ENCODE peak calls at places on chromosome 4, in eight cellular contexts. S is esophagus squamous epithelium, W is body of pancreas, Q is Peyer's patch, H is K562, Z is GM12878, N is adrenal gland, X is IMR-90. R is an unnamed sample.

GRCh38 chr4:87985097-87985886 is 9.8 kb downstream of the SPP1 start:
- DNase-seq in S (no peak), W (peak; percentile 62), Q (no peak), H (no peak), Z (no peak), N (peak; percentile 86), X (peak; percentile 35), R (peak; percentile 44)

GRCh38 chr4:53605783-53606182 is 14.5 kb upstream of the LNX1 start:
- DNase-seq in S (no peak), W (no peak), Q (no peak), H (no peak), Z (no peak), N (peak; percentile 62), X (peak; percentile 53), R (no peak)

GRCh38 chr4:128521634-128522253 is 234.1 kb upstream of the PGRMC2 start:
- DNase-seq in S (no peak), W (no peak), Q (no peak), H (peak; percentile 47), Z (no peak), N (no peak), X (peak; percentile 59), R (no peak)

GRCh38 chr4:48909697-48910096 is 3.1 kb upstream of the OCIAD2 start:
- DNase-seq in S (no peak), W (no peak), Q (no peak), H (no peak), Z (no peak), N (peak; percentile 93), X (peak; percentile 99), R (peak; percentile 22)

GRCh38 chr4:72591547-72591946 is 22.5 kb upstream of the ADAMTS3 start:
- DNase-seq in S (no peak), W (no peak), Q (no peak), H (no peak), Z (no peak), N (no peak), X (no peak), R (no peak)

GRCh38 chr4:159252491-159252890 is 149.6 kb downstream of the RAPGEF2 start:
- DNase-seq in S (no peak), W (no peak), Q (no peak), H (no peak), Z (no peak), N (no peak), X (no peak), R (no peak)

GRCh38 chr4:15956179-15956850 is 6.7 kb downstream of the FGFBP2 start:
- DNase-seq in S (peak; percentile 43), W (peak; percentile 81), Q (peak; percentile 88), H (peak; percentile 77), Z (peak; percentile 55), N (peak; percentile 95), X (peak; percentile 45), R (peak; percentile 92)

GRCh38 chr4:98609946-98610345 is 48.5 kb downstream of the TSPAN5 start:
- DNase-seq in S (no peak), W (no peak), Q (no peak), H (no peak), Z (no peak), N (no peak), X (peak; percentile 45), R (no peak)

GRCh38 chr4:185339941-185340340 is 55.8 kb downstream of the LRP2BP start:
- DNase-seq in S (no peak), W (no peak), Q (no peak), H (no peak), Z (no peak), N (no peak), X (no peak), R (no peak)

GRCh38 chr4:168153596-168154440 is 61.5 kb downstream of the ANXA10 start:
- DNase-seq in S (peak; percentile 13), W (peak; percentile 85), Q (peak; percentile 43), H (no peak), Z (peak; percentile 4), N (peak; percentile 75), X (peak; percentile 83), R (peak; percentile 77)

GRCh38 chr4:43146198-43146597 is 253.7 kb downstream of the GRXCR1 start:
- DNase-seq in S (no peak), W (no peak), Q (no peak), H (no peak), Z (no peak), N (no peak), X (no peak), R (no peak)

GRCh38 chr4:41323186-41323585 is 66.5 kb downstream of the UCHL1 start:
- DNase-seq in S (no peak), W (no peak), Q (no peak), H (no peak), Z (no peak), N (no peak), X (no peak), R (no peak)

GRCh38 chr4:105194328-105195231 is 47.9 kb downstream of the TET2 start:
- DNase-seq in S (no peak), W (no peak), Q (no peak), H (no peak), Z (peak; percentile 55), N (no peak), X (peak; percentile 79), R (no peak)

GRCh38 chr4:13484045-13484748 is at the start of gene RAB28:
- DNase-seq in S (peak; percentile 77), W (peak; percentile 95), Q (peak; percentile 92), H (peak; percentile 90), Z (peak; percentile 75), N (peak; percentile 98), X (peak; percentile 93), R (peak; percentile 96)

GRCh38 chr4:13478707-13479106 is 5.4 kb downstream of the RAB28 start:
- DNase-seq in S (no peak), W (no peak), Q (no peak), H (no peak), Z (no peak), N (no peak), X (no peak), R (no peak)

GRCh38 chr4:13484749-13485345 is 707 bp upstream of the RAB28 start:
- DNase-seq in S (no peak), W (no peak), Q (no peak), H (no peak), Z (no peak), N (no peak), X (peak; percentile 58), R (peak; percentile 11)

GRCh38 chr4:13481569-13481968 is 2.6 kb downstream of the RAB28 start:
- DNase-seq in S (no peak), W (no peak), Q (no peak), H (peak; percentile 20), Z (no peak), N (no peak), X (peak; percentile 46), R (no peak)

GRCh38 chr4:13483142-13484044 is 747 bp downstream of the RAB28 start:
- DNase-seq in S (no peak), W (peak; percentile 40), Q (no peak), H (peak; percentile 12), Z (no peak), N (peak; percentile 77), X (peak; percentile 74), R (peak; percentile 36)
- TF ChIP-seq POLR2A in S (no peak), W (no peak), Q (no peak), H (no peak), Z (no peak), N (no peak), X (peak; percentile 50), R (no peak)

DNA sequence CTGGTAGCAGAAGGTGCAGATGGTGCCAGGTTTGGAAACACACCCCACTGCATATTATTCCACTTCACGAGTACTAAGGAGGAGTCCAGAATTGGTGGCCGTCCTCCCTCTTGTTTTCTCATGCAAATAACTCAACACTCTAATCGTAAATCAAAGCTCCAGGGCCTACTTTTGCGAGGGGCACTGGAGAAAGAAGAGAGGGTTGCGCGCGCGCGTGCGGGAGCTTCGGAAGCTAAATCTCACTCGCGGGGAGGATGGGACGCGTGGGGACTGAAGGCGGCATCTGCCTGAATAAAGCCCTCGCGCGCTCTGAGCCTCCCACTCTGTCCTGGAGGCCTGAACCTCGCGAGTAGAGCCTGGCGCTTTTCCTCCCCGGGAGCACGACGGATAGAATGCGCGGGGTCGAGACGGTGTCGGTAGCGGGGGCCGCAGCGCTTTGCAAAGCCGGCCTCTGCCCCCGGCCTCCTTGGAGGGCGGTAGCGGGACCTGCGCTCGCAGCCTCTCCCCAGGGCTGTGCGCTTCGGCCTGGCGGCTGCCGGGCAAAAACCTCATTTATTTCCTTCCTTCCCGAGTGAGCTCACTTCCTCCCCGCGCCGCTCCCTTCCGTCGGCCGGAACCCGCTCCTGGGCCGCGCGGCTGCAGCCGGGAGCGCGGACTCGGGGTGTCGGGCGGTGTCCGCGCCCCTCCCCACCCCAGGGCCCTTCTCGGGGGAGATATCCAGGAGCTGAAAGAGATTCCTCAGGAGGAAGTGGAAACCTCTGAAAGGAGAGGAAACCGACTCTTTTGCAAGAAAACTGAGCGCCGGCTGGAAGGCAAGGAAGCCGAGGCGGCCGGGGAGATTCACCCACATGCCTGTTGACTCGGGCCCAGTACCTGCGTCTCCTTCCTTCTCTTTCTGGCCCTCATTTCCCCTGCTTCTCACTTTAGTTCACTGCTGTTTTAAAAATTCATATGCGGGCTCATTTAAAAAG is 20.7 kb downstream of the HAND2 start:
- DNase-seq in S (no peak), W (no peak), Q (no peak), H (no peak), Z (no peak), N (peak; percentile 60), X (no peak), R (no peak)
- H3K4me3 ChIP-seq in S (peak overlapping the region; percentile 34), W (no peak overlapping the region), Q (peak overlapping the region; percentile 43), H (no peak overlapping the region), Z (no peak overlapping the region), N (no peak overlapping the region), X (peak overlapping the region; percentile 28), R (peak overlapping the region; percentile 6)

GRCh38 chr4:137278431-137278830 is 253.9 kb downstream of the PCDH18 start:
- DNase-seq in S (no peak), W (no peak), Q (no peak), H (no peak), Z (no peak), N (no peak), X (no peak), R (no peak)

DNA sequence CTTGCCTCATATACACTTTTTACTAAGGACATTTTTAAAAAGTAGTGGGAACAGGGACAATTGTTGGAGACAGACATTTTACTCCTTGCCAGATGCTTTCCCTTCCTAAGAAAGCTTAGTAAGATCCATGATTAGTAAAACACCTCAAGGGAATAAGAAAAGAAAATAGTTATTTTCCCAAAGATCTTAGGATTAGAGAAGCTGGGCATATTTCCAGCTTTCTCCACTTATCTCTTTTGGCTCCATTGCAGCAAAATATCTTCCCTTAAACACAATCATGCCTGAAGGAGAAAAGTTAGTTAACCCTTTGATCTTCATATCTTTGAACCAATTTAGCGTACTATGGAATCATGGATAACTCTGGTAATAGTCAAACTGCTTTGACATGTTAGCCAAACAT is 257.9 kb downstream of the PCDH18 start:
- DNase-seq in S (no peak), W (no peak), Q (no peak), H (no peak), Z (no peak), N (no peak), X (peak; percentile 38), R (no peak)
- H3K4me1 ChIP-seq in S (no peaks in the 10 kb centered on the region), W (no peaks in the 10 kb centered on the region), Q (no peaks in the 10 kb centered on the region), H (no peaks in the 10 kb centered on the region), Z (no peaks in the 10 kb centered on the region), N (no peaks in the 10 kb centered on the region), X (no peaks in the 10 kb centered on the region), R (no peaks in the 10 kb centered on the region)

DNA sequence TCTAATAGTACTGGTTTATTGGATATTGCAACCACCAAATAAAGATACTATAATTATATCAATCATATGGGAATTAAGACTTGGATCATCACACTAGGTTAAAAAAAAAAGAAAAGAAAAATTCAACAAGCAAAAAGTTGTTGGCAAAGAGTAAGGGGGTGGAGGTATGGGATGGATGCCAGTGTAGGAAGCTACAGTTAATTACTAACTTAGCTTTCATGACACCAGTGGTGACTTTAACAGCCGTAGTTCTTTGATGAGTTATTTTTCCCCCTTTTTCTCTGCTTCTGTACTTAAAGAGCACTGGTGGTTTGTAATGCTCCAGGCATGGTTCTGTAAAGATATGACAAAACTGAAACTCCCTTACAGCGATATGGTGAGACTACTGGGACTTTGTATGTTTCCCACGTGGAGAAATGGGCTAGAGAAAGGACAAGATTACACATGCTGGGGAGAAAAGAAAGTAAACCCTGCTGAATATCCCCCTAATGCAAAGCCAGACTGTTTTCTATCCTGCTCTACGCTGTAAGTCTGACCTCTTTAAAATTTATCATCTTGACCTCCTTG is 210.9 kb downstream of the SPOCK3 start:
- DNase-seq in S (no peak), W (no peak), Q (no peak), H (no peak), Z (peak; percentile 3), N (no peak), X (no peak), R (no peak)
- TF ChIP-seq POLR2A in S (no peak), W (no peak), Q (no peak), H (no peak), Z (no peak), N (no peak), X (no peak), R (no peak)

R was measured in transverse colon.